ENCODE peak calls at places on chromosomes 12 and 14, in nine cellular contexts. H, V, E, O, C, A, X, I and F are unnamed samples.

GRCh38 chr12:21301-22189 is 45.0 kb upstream of the IQSEC3 start:
- DNase-seq in H (no peak), V (no peak), E (no peak), O (no peak), C (no peak), A (no peak), X (no peak), I (no peak), F (peak; percentile 68)

GRCh38 chr14:68274722-68275121 is 455.1 kb downstream of the RAD51B start:
- DNase-seq in H (no peak), V (no peak), E (no peak), O (no peak), C (no peak), A (no peak), X (no peak), I (no peak), F (no peak)

GRCh38 chr12:114018669-114019068 is 52.5 kb upstream of the RBM19 start:
- DNase-seq in H (no peak), V (no peak), E (no peak), O (no peak), C (no peak), A (no peak), X (no peak), I (no peak), F (no peak)

GRCh38 chr14:102208741-102209140 is 69.0 kb downstream of the WDR20 start:
- DNase-seq in H (no peak), V (no peak), E (peak; percentile 3), O (no peak), C (no peak), A (no peak), X (peak; percentile 24), I (no peak), F (peak; percentile 33)

GRCh38 chr14:56964885-56965284 is 154.6 kb upstream of the OTX2 start:
- DNase-seq in H (no peak), V (no peak), E (no peak), O (no peak), C (no peak), A (no peak), X (no peak), I (no peak), F (no peak)

GRCh38 chr12:20489645-20490044 is 121.3 kb downstream of the PDE3A start:
- DNase-seq in H (peak; percentile 70), V (no peak), E (no peak), O (no peak), C (no peak), A (no peak), X (no peak), I (no peak), F (no peak)

GRCh38 chr14:71488703-71489141 is 443.5 kb upstream of the RGS6 start:
- DNase-seq in H (no peak), V (no peak), E (no peak), O (no peak), C (no peak), A (no peak), X (no peak), I (no peak), F (no peak)

GRCh38 chr14:76109087-76109880 is 42.4 kb upstream of the GPATCH2L start:
- DNase-seq in H (no peak), V (no peak), E (no peak), O (no peak), C (no peak), A (no peak), X (no peak), I (no peak), F (no peak)

GRCh38 chr12:9906888-9907287 is 25.3 kb downstream of the CLEC2A start:
- DNase-seq in H (no peak), V (no peak), E (peak; percentile 9), O (no peak), C (no peak), A (no peak), X (no peak), I (no peak), F (no peak)

GRCh38 chr12:7460375-7461259 is 16.7 kb upstream of the CD163L1 start:
- DNase-seq in H (peak; percentile 73), V (no peak), E (peak; percentile 54), O (peak; percentile 34), C (no peak), A (peak; percentile 52), X (no peak), I (no peak), F (no peak)

GRCh38 chr12:69685810-69686209 is 13.3 kb downstream of the BEST3 start:
- DNase-seq in H (peak; percentile 8), V (no peak), E (no peak), O (no peak), C (no peak), A (no peak), X (no peak), I (no peak), F (no peak)

GRCh38 chr12:3199551-3200031 is 122.4 kb downstream of the TSPAN9 start:
- DNase-seq in H (no peak), V (no peak), E (no peak), O (no peak), C (no peak), A (no peak), X (no peak), I (no peak), F (no peak)

GRCh38 chr12:51814311-51815088 is 34.0 kb downstream of the FIGNL2 start:
- DNase-seq in H (peak; percentile 72), V (no peak), E (peak; percentile 86), O (no peak), C (peak; percentile 57), A (peak; percentile 75), X (peak; percentile 79), I (no peak), F (peak; percentile 95)

GRCh38 chr12:111429760-111430417 is 24.2 kb downstream of the SH2B3 start:
- DNase-seq in H (peak; percentile 61), V (no peak), E (no peak), O (no peak), C (no peak), A (no peak), X (no peak), I (no peak), F (no peak)

GRCh38 chr12:119990382-119990874 is 1.4 kb downstream of the BICDL1 start:
- DNase-seq in H (no peak), V (no peak), E (no peak), O (no peak), C (no peak), A (no peak), X (no peak), I (no peak), F (no peak)

GRCh38 chr12:14949631-14950030 is 11.3 kb upstream of the ERP27 start:
- DNase-seq in H (no peak), V (no peak), E (no peak), O (no peak), C (no peak), A (no peak), X (no peak), I (no peak), F (no peak)

GRCh38 chr12:27460471-27460978 is 14.0 kb downstream of the SMCO2 start:
- DNase-seq in H (peak; percentile 96), V (no peak), E (peak; percentile 19), O (no peak), C (no peak), A (no peak), X (no peak), I (no peak), F (no peak)

GRCh38 chr12:71135812-71136176 is 22.0 kb downstream of the TSPAN8 start:
- DNase-seq in H (peak; percentile 40), V (no peak), E (no peak), O (no peak), C (no peak), A (no peak), X (no peak), I (no peak), F (no peak)

GRCh38 chr12:71142046-71142445 is 15.8 kb downstream of the TSPAN8 start:
- DNase-seq in H (no peak), V (no peak), E (no peak), O (no peak), C (no peak), A (no peak), X (no peak), I (no peak), F (no peak)

GRCh38 chr12:71141270-71141948 is 16.4 kb downstream of the TSPAN8 start:
- DNase-seq in H (no peak), V (no peak), E (no peak), O (no peak), C (no peak), A (peak; percentile 29), X (no peak), I (no peak), F (no peak)

GRCh38 chr12:71138011-71138410 is 19.8 kb downstream of the TSPAN8 start:
- DNase-seq in H (no peak), V (no peak), E (no peak), O (no peak), C (no peak), A (no peak), X (no peak), I (no peak), F (no peak)

GRCh38 chr12:71139153-71139735 is 18.6 kb downstream of the TSPAN8 start:
- DNase-seq in H (no peak), V (no peak), E (peak; percentile 34), O (no peak), C (no peak), A (no peak), X (no peak), I (no peak), F (no peak)
- TF ChIP-seq POLR2AphosphoS5 in H (no peak), V (no peak), E (no peak), O (no peak), C (no peak), A (no peak), X (no peak), I (no peak), F (no peak)

GRCh38 chr14:24859559-24859958 is 190.4 kb downstream of the STXBP6 start:
- DNase-seq in H (no peak), V (no peak), E (no peak), O (no peak), C (no peak), A (no peak), X (no peak), I (no peak), F (no peak)
- TF ChIP-seq POLR2A in H (no peak), V (no peak), E (no peak), O (no peak), C (no peak), A (no peak), X (no peak), I (no peak), F (no peak)

GRCh38 chr14:55316528-55316927 is 45.3 kb downstream of the FBXO34 start:
- DNase-seq in H (no peak), V (no peak), E (peak; percentile 68), O (no peak), C (no peak), A (no peak), X (no peak), I (no peak), F (no peak)
- TF ChIP-seq POLR2AphosphoS5 in H (no peak), V (no peak), E (peak; percentile 55), O (no peak), C (no peak), A (peak; percentile 13), X (no peak), I (no peak), F (no peak)

DNA sequence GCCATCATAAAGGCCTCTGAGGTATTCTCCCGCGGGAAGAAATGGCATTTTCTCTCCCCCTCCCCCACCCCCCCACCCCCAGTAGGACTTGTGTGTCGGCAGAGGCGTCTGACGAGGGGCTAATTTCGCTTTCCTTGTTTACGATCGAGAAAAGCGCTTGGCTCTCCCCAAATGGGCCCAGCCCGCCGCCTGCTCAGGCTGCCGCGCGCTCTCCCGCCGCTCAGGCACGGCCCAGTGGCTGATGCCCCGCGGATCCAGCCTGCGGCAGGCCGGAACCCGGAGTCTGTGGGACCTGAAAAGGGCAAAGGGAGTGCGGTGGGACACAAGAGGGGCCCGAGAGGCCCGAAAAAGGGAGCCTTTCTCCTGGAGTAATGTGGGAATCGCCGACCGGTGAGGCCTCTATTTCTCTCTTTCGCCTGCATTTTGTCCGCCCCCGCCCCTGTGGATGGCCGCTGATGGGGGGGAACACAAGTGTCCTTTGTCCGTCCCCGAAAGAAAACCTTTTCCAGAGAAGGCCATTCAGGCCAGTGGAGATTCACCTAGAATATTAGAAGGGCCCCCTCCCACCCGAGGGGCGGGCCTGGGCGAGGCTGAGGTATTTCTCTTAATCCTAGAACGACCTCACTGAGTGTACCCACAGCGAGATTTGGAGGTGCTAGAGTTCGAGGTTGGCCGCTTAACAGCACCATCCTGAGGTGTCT is 9.0 kb upstream of the HOXC6 start:
- DNase-seq in H (no peak), V (no peak), E (no peak), O (no peak), C (no peak), A (no peak), X (no peak), I (no peak), F (no peak)
- TF ChIP-seq POLR2A in H (no peak), V (no peak), E (no peak), O (no peak), C (no peak), A (no peak), X (no peak), I (no peak), F (no peak)